ENCODE peak calls at places on chromosomes 5 and 9, in nine cellular contexts. One of them, this sample, is unnamed.

GRCh38 chr9:21964925-21965385 is 29.2 kb downstream of the CDKN2A start:
- DNase-seq in HTR-8/SVneo: no peak
- DNase-seq in endodermal cell: peak
- DNase-seq in HEK293T: no peak
- DNase-seq in HCEC 1CT: no peak
- DNase-seq in effector memory CD8-positive, alpha-beta T cell: peak
- DNase-seq in sciatic nerve: peak
- DNase-seq in Kasumi-1: no peak
- DNase-seq in A549: no peak
- DNase-seq in this sample: peak

GRCh38 chr5:71782771-71783770 is 64.0 kb downstream of the CARTPT start:
- DNase-seq in HTR-8/SVneo: peak
- DNase-seq in sciatic nerve: peak
- DNase-seq in HCEC 1CT: peak
- DNase-seq in A549: peak
- DNase-seq in Kasumi-1: peak
- DNase-seq in effector memory CD8-positive, alpha-beta T cell: no peak
- DNase-seq in HEK293T: peak
- DNase-seq in endodermal cell: peak
- DNase-seq in this sample: peak

GRCh38 chr5:172659909-172660628 is 19.0 kb downstream of the NEURL1B start:
- DNase-seq in HCEC 1CT: peak
- DNase-seq in A549: peak
- DNase-seq in HEK293T: no peak
- DNase-seq in HTR-8/SVneo: peak
- DNase-seq in effector memory CD8-positive, alpha-beta T cell: no peak
- DNase-seq in Kasumi-1: no peak
- DNase-seq in endodermal cell: peak
- DNase-seq in sciatic nerve: peak
- DNase-seq in this sample: no peak

GRCh38 chr5:38800044-38800443 is 45.8 kb upstream of the OSMR start:
- DNase-seq in HTR-8/SVneo: no peak
- DNase-seq in A549: no peak
- DNase-seq in Kasumi-1: no peak
- DNase-seq in sciatic nerve: no peak
- DNase-seq in endodermal cell: no peak
- DNase-seq in HEK293T: no peak
- DNase-seq in HCEC 1CT: no peak
- DNase-seq in effector memory CD8-positive, alpha-beta T cell: no peak
- DNase-seq in this sample: no peak

GRCh38 chr9:72129271-72130156 is 19.7 kb upstream of the GDA start:
- DNase-seq in sciatic nerve: no peak
- DNase-seq in endodermal cell: no peak
- DNase-seq in HCEC 1CT: no peak
- DNase-seq in effector memory CD8-positive, alpha-beta T cell: no peak
- DNase-seq in HTR-8/SVneo: no peak
- DNase-seq in HEK293T: no peak
- DNase-seq in Kasumi-1: no peak
- DNase-seq in A549: peak
- DNase-seq in this sample: no peak

GRCh38 chr5:82019342-82020138 is 47.7 kb downstream of the ATG10 start:
- DNase-seq in effector memory CD8-positive, alpha-beta T cell: no peak
- DNase-seq in Kasumi-1: peak
- DNase-seq in HEK293T: no peak
- DNase-seq in endodermal cell: peak
- DNase-seq in HTR-8/SVneo: no peak
- DNase-seq in sciatic nerve: no peak
- DNase-seq in HCEC 1CT: no peak
- DNase-seq in A549: no peak
- DNase-seq in this sample: no peak

GRCh38 chr5:172751761-172752510 is 19.1 kb downstream of the DUSP1 start:
- DNase-seq in effector memory CD8-positive, alpha-beta T cell: no peak
- DNase-seq in endodermal cell: no peak
- DNase-seq in A549: no peak
- DNase-seq in Kasumi-1: no peak
- DNase-seq in HCEC 1CT: no peak
- DNase-seq in sciatic nerve: peak
- DNase-seq in HTR-8/SVneo: no peak
- DNase-seq in HEK293T: no peak
- DNase-seq in this sample: no peak

GRCh38 chr9:88747768-88748167 is 212.8 kb downstream of the NXNL2 start:
- DNase-seq in HEK293T: peak
- DNase-seq in effector memory CD8-positive, alpha-beta T cell: no peak
- DNase-seq in HCEC 1CT: peak
- DNase-seq in HTR-8/SVneo: peak
- DNase-seq in sciatic nerve: no peak
- DNase-seq in A549: peak
- DNase-seq in Kasumi-1: peak
- DNase-seq in endodermal cell: peak
- DNase-seq in this sample: no peak

GRCh38 chr9:20043461-20043860 is 254.6 kb upstream of the SLC24A2 start:
- DNase-seq in Kasumi-1: no peak
- DNase-seq in effector memory CD8-positive, alpha-beta T cell: no peak
- DNase-seq in endodermal cell: no peak
- DNase-seq in A549: no peak
- DNase-seq in HCEC 1CT: no peak
- DNase-seq in HEK293T: no peak
- DNase-seq in sciatic nerve: no peak
- DNase-seq in HTR-8/SVneo: no peak
- DNase-seq in this sample: no peak

GRCh38 chr5:80127037-80127642 is 92.0 kb downstream of the THBS4 start:
- DNase-seq in endodermal cell: no peak
- DNase-seq in A549: no peak
- DNase-seq in effector memory CD8-positive, alpha-beta T cell: no peak
- DNase-seq in HCEC 1CT: no peak
- DNase-seq in Kasumi-1: no peak
- DNase-seq in HTR-8/SVneo: no peak
- DNase-seq in sciatic nerve: no peak
- DNase-seq in HEK293T: no peak
- DNase-seq in this sample: no peak

GRCh38 chr5:343461-344401 is 22.2 kb downstream of the AHRR start:
- DNase-seq in effector memory CD8-positive, alpha-beta T cell: peak
- DNase-seq in endodermal cell: peak
- DNase-seq in HTR-8/SVneo: no peak
- DNase-seq in HEK293T: peak
- DNase-seq in Kasumi-1: no peak
- DNase-seq in sciatic nerve: no peak
- DNase-seq in HCEC 1CT: peak
- DNase-seq in A549: peak
- DNase-seq in this sample: peak

GRCh38 chr5:109316631-109317030 is 93.1 kb downstream of the PJA2 start:
- DNase-seq in HTR-8/SVneo: no peak
- DNase-seq in endodermal cell: no peak
- DNase-seq in sciatic nerve: no peak
- DNase-seq in A549: peak
- DNase-seq in effector memory CD8-positive, alpha-beta T cell: no peak
- DNase-seq in Kasumi-1: no peak
- DNase-seq in HEK293T: no peak
- DNase-seq in HCEC 1CT: peak
- DNase-seq in this sample: no peak

GRCh38 chr9:3261484-3261883 is 264.3 kb downstream of the RFX3 start:
- DNase-seq in endodermal cell: no peak
- DNase-seq in Kasumi-1: no peak
- DNase-seq in effector memory CD8-positive, alpha-beta T cell: no peak
- DNase-seq in A549: no peak
- DNase-seq in HTR-8/SVneo: no peak
- DNase-seq in HEK293T: no peak
- DNase-seq in sciatic nerve: no peak
- DNase-seq in HCEC 1CT: no peak
- DNase-seq in this sample: no peak

GRCh38 chr5:177311361-177311722 is 356 bp downstream of the MXD3 start:
- DNase-seq in HTR-8/SVneo: no peak
- DNase-seq in A549: no peak
- DNase-seq in HCEC 1CT: no peak
- DNase-seq in Kasumi-1: no peak
- DNase-seq in effector memory CD8-positive, alpha-beta T cell: no peak
- DNase-seq in sciatic nerve: peak
- DNase-seq in endodermal cell: no peak
- DNase-seq in HEK293T: no peak
- DNase-seq in this sample: no peak

GRCh38 chr5:66958984-66959641 is 237.5 kb downstream of the CD180 start:
- DNase-seq in A549: peak
- DNase-seq in HTR-8/SVneo: no peak
- DNase-seq in sciatic nerve: no peak
- DNase-seq in endodermal cell: peak
- DNase-seq in HEK293T: peak
- DNase-seq in HCEC 1CT: peak
- DNase-seq in Kasumi-1: no peak
- DNase-seq in effector memory CD8-positive, alpha-beta T cell: no peak
- DNase-seq in this sample: no peak

GRCh38 chr5:145598184-145598583 is 237.0 kb downstream of the PRELID2 start:
- DNase-seq in Kasumi-1: no peak
- DNase-seq in HTR-8/SVneo: no peak
- DNase-seq in HEK293T: no peak
- DNase-seq in A549: no peak
- DNase-seq in sciatic nerve: no peak
- DNase-seq in HCEC 1CT: no peak
- DNase-seq in endodermal cell: no peak
- DNase-seq in effector memory CD8-positive, alpha-beta T cell: no peak
- DNase-seq in this sample: no peak

GRCh38 chr5:71860048-71860447 is 141.0 kb downstream of the CARTPT start:
- DNase-seq in HEK293T: no peak
- DNase-seq in HCEC 1CT: no peak
- DNase-seq in A549: no peak
- DNase-seq in HTR-8/SVneo: no peak
- DNase-seq in effector memory CD8-positive, alpha-beta T cell: no peak
- DNase-seq in endodermal cell: peak
- DNase-seq in sciatic nerve: no peak
- DNase-seq in Kasumi-1: no peak
- DNase-seq in this sample: no peak

GRCh38 chr5:67203701-67204074 is 7.1 kb upstream of the CD180 start:
- DNase-seq in HCEC 1CT: no peak
- DNase-seq in A549: no peak
- DNase-seq in HTR-8/SVneo: no peak
- DNase-seq in Kasumi-1: no peak
- DNase-seq in endodermal cell: no peak
- DNase-seq in effector memory CD8-positive, alpha-beta T cell: no peak
- DNase-seq in sciatic nerve: no peak
- DNase-seq in HEK293T: no peak
- DNase-seq in this sample: no peak

GRCh38 chr5:170362625-170363024 is 26.5 kb downstream of the KCNMB1 start:
- DNase-seq in HCEC 1CT: no peak
- DNase-seq in Kasumi-1: no peak
- DNase-seq in sciatic nerve: no peak
- DNase-seq in effector memory CD8-positive, alpha-beta T cell: no peak
- DNase-seq in HTR-8/SVneo: no peak
- DNase-seq in endodermal cell: no peak
- DNase-seq in HEK293T: no peak
- DNase-seq in A549: no peak
- DNase-seq in this sample: no peak

GRCh38 chr5:82984786-82985762 is 92.1 kb downstream of the TMEM167A start:
- DNase-seq in endodermal cell: no peak
- DNase-seq in sciatic nerve: no peak
- DNase-seq in HTR-8/SVneo: no peak
- DNase-seq in A549: peak
- DNase-seq in Kasumi-1: no peak
- DNase-seq in HEK293T: no peak
- DNase-seq in HCEC 1CT: no peak
- DNase-seq in effector memory CD8-positive, alpha-beta T cell: no peak
- DNase-seq in this sample: no peak

This sample was measured in GM12892.